ENCODE peak calls at places on chromosomes 16 and 17, in four cellular contexts. One of them, this sample, is unnamed.

GRCh38 chr16:73058616-73059409 is 10.9 kb upstream of the ZFHX3 start:
- DNase-seq in uterus: no peak
- DNase-seq in right lobe of liver: peak; percentile 56
- DNase-seq in HCT116: peak; percentile 38
- DNase-seq in this sample: no peak

GRCh38 chr17:30332057-30332542 is 1.8 kb downstream of the TMIGD1 start:
- DNase-seq in uterus: no peak
- DNase-seq in right lobe of liver: no peak
- DNase-seq in HCT116: no peak
- DNase-seq in this sample: no peak

GRCh38 chr17:61404702-61405046 is 5.0 kb downstream of the TBX2 start:
- DNase-seq in uterus: peak; percentile 12
- DNase-seq in right lobe of liver: no peak
- DNase-seq in HCT116: no peak
- DNase-seq in this sample: no peak

GRCh38 chr17:58109197-58109596 is 26.0 kb downstream of the DYNLL2 start:
- DNase-seq in uterus: no peak
- DNase-seq in right lobe of liver: no peak
- DNase-seq in HCT116: no peak
- DNase-seq in this sample: no peak

GRCh38 chr17:45794840-45795239 is 10.7 kb downstream of the CRHR1 start:
- DNase-seq in uterus: no peak
- DNase-seq in right lobe of liver: no peak
- DNase-seq in HCT116: no peak
- DNase-seq in this sample: peak; percentile 59

GRCh38 chr17:2347805-2348685 is 10.7 kb downstream of the SGSM2 start:
- DNase-seq in uterus: no peak
- DNase-seq in right lobe of liver: peak; percentile 91
- DNase-seq in HCT116: no peak
- DNase-seq in this sample: peak; percentile 55

GRCh38 chr17:39903158-39903884 is 15.1 kb downstream of the GSDMB start:
- DNase-seq in uterus: no peak
- DNase-seq in right lobe of liver: peak; percentile 10
- DNase-seq in HCT116: no peak
- DNase-seq in this sample: no peak

GRCh38 chr16:47848481-47849109 is 307.2 kb downstream of the ABCC12 start:
- DNase-seq in uterus: no peak
- DNase-seq in right lobe of liver: no peak
- DNase-seq in HCT116: no peak
- DNase-seq in this sample: no peak

GRCh38 chr17:57565119-57565635 is 179.9 kb downstream of the CCDC182 start:
- DNase-seq in uterus: no peak
- DNase-seq in right lobe of liver: no peak
- DNase-seq in HCT116: no peak
- DNase-seq in this sample: no peak

GRCh38 chr16:30185141-30185682 is 1.8 kb downstream of the CORO1A start:
- DNase-seq in uterus: no peak
- DNase-seq in right lobe of liver: peak; percentile 52
- DNase-seq in HCT116: no peak
- DNase-seq in this sample: no peak

GRCh38 chr16:89575247-89576172 is at the start of gene CPNE7:
- DNase-seq in uterus: no peak
- DNase-seq in right lobe of liver: no peak
- DNase-seq in HCT116: no peak
- DNase-seq in this sample: peak; percentile 63

GRCh38 chr17:35373532-35373983 is at the start of gene SLFN11:
- DNase-seq in uterus: peak; percentile 89
- DNase-seq in right lobe of liver: peak; percentile 73
- DNase-seq in HCT116: no peak
- DNase-seq in this sample: peak; percentile 67

GRCh38 chr17:64343833-64344637 is 46.6 kb downstream of the PECAM1 start:
- DNase-seq in uterus: peak; percentile 72
- DNase-seq in right lobe of liver: peak; percentile 77
- DNase-seq in HCT116: no peak
- DNase-seq in this sample: peak; percentile 44

DNA sequence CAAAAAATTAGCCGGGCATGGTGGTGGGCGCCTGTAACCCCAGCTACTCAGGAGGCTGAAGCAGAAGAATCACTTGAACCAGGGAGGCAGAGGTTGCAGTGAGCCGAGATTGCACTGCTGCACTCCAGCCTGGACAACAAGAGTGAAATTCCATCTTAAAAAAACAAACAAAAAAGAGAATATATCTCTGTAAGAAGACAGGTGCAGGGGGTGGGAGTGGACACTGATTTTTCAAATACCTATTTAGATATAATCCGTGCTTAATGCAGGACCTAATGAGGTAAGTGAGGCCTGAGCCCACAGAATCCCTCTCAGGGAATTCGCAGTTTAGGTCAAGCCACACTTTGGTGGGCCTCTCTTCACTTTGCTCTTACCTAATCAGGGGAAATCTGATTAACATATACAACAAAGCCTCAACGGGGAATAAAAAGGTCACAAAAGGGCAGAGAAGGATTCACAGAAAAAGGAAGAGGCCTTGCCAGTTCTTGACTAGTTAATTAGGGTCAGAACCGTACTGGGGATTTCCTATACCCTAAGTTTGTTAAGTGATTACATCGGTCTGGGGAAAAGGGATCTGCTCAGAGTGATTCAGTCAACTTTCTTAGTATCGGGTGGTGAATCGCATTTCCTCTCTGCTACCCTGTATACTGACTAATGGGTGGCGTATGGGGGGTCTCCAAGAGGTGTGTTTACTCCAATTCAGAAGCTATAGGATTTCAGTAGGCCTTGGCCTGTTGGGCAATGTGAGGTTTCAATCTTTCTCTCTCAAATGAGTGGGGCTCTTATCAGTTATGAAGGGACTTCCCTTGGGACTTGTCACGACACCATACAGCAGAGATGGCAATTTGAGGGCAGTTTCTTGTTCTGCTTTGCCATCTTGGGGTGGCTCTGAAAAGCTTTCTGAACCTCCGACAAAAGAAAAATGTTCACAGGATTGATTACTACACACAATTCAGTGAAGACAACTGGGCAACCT is 1.9 kb upstream of the NFAT5 start:
- DNase-seq in uterus: no peak
- DNase-seq in right lobe of liver: no peak
- DNase-seq in HCT116: no peak
- DNase-seq in this sample: no peak
- TF ChIP-seq POLR2A in uterus: no peak
- TF ChIP-seq POLR2A in right lobe of liver: no peak
- TF ChIP-seq POLR2A in HCT116: no peak
- TF ChIP-seq POLR2A in this sample: no peak

GRCh38 chr17:75271955-75272847 is 1.2 kb upstream of the MIF4GD start:
- DNase-seq in uterus: no peak
- DNase-seq in right lobe of liver: no peak
- DNase-seq in HCT116: no peak
- DNase-seq in this sample: no peak
- TF ChIP-seq POLR2A in uterus: no peak
- TF ChIP-seq POLR2A in right lobe of liver: no peak
- TF ChIP-seq POLR2A in HCT116: no peak
- TF ChIP-seq POLR2A in this sample: no peak

DNA sequence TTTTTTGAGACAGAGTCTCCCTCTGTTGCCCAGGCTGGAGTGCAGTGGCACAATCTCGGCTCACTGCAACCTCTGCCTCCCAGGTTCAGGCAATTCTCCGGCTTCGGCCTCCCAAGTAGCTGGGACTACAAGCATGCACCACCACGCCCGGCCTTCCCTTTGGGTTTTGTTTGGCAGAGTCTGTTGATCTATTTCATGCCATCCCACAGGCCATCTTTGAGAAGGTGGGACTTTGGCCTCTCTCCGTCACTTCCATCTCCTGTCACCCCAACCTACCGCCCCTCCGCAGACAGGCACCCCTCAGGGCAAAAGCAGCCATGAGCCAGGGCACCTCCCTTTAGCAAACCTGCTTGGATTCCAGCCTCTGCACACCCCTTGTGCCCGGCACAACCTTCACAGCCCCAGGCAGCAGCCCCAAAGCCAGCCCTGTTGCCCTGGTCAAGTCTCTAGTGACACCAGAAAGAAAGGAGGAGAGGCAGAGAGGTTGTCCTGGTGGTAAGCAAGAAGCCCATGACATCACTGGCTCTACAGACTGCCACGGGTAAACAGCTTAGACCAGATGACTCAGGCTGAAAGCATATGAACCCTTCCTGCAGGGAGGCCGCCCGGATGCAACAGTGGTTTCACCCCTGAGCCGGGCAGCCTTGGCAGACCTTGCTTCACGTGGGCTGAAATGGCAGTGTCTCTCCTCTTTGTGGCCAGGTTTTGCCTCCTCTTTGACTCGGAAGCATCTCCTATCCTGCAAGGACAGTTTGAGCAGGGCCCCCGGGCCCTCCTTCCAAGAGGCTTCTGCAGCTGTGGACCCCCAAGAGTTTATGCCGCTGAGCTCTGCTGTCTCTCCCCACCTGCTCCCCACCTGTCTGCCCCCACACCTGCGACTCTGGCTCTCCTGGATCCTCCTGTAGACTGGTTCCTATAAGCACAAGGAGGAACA is 8.1 kb upstream of the TIMP2 start:
- DNase-seq in uterus: peak; percentile 83
- DNase-seq in right lobe of liver: no peak
- DNase-seq in HCT116: peak; percentile 80
- DNase-seq in this sample: peak; percentile 96
- TF ChIP-seq POLR2A in uterus: no peak
- TF ChIP-seq POLR2A in right lobe of liver: no peak
- TF ChIP-seq POLR2A in HCT116: no peak
- TF ChIP-seq POLR2A in this sample: peak; percentile 43

DNA sequence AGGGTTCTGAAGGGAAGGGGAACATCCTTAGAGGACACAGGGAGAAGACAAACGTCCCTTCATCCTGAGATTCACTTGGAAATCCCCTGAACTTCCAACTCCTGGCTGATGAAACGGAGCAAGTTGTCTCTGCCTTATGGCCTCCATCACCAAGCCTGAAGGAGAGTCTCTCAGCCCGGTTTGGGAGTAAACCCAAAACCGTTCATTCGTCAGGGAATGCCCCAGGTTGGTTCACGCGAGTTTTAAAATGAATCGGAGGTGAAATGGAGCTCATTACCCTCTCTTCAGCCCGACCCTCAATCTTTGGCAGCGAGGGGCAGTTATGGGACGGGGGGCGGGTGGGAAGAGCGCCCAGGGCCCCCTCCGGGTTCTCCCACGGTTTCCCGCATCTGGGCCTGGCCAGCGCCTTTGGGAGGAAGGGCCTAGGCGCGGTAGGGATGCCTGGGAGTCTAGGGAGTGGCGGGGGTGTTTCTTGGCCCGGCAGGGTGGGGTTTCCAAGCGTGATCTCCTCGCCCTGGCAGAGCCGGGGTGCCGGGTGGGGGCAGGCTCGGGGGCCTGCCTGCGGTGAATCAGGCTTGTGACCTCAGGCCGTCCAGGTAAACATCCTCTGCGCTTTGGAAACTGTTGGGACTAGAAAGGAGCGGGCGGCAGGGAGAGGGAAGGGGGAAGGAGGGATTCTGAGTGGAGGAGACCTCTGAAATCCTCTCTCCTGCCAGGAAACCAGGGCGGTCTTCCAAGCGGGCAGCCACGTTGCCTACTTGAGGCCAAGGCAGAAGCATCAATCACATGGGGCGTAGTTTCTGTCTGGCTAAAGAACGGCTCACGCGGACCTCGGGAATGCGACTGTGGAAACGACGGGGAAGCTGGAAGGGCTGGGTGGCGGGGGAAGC is 24.1 kb upstream of the HOXB13 start:
- DNase-seq in uterus: no peak
- DNase-seq in right lobe of liver: no peak
- DNase-seq in HCT116: no peak
- DNase-seq in this sample: no peak
- TF ChIP-seq POLR2A in uterus: no peak
- TF ChIP-seq POLR2A in right lobe of liver: no peak
- TF ChIP-seq POLR2A in HCT116: no peak
- TF ChIP-seq POLR2A in this sample: no peak

DNA sequence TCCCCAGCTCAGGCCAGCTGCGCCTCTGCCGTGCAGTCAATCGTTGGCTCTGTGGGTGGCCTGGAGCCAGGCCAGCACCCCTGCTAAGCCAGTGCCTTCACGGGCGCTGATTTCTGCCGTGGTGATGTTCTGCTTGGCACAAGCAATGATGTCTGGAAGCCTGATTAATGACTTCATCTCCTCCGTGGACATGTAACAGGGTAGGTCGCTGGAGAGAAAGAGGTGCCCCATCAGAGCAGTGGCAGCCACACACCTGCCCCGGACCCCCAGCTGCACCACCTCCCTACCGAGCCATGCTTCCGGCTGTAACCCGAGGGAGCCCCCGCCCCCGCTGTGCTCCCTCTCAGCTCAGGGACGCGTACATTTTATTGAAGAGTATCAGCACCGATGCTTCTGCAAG is 1.9 kb downstream of the ARL16 start:
- DNase-seq in uterus: no peak
- DNase-seq in right lobe of liver: no peak
- DNase-seq in HCT116: no peak
- DNase-seq in this sample: no peak
- TF ChIP-seq POLR2A in uterus: no peak
- TF ChIP-seq POLR2A in right lobe of liver: no peak
- TF ChIP-seq POLR2A in HCT116: no peak
- TF ChIP-seq POLR2A in this sample: no peak

This sample was measured in H54.